ENCODE peak calls at places on chromosome 22, in eight cellular contexts. One of them, this sample, is unnamed.
A peak's percentile ranks its signal among the peaks of the same experiment; 100 is the strongest.

GRCh38 chr22:41557401-41558240 is 3.2 kb upstream of the CSDC2 start:
- DNase-seq in HuH-7.5: no peak
- DNase-seq in stimulated activated CD4-positive, alpha-beta T cell treated with anti-CD3 and anti-CD28 coated beads, TNF-alpha, amount 100 ng/mL, for 1 hour: no peak
- DNase-seq in astrocyte of the spinal cord: peak; percentile 87
- DNase-seq in iPS DF 6.9: no peak
- DNase-seq in stimulated activated naive CD4-positive, alpha-beta T cell: no peak
- DNase-seq in AG04449: no peak
- DNase-seq in substantia nigra: peak; percentile 48
- DNase-seq in this sample: no peak

GRCh38 chr22:27473533-27473932 is 328.0 kb downstream of the MN1 start:
- DNase-seq in HuH-7.5: no peak
- DNase-seq in stimulated activated CD4-positive, alpha-beta T cell treated with anti-CD3 and anti-CD28 coated beads, TNF-alpha, amount 100 ng/mL, for 1 hour: no peak
- DNase-seq in substantia nigra: no peak
- DNase-seq in AG04449: no peak
- DNase-seq in iPS DF 6.9: no peak
- DNase-seq in astrocyte of the spinal cord: no peak
- DNase-seq in stimulated activated naive CD4-positive, alpha-beta T cell: no peak
- DNase-seq in this sample: no peak

GRCh38 chr22:39530692-39531331 is 1.7 kb downstream of the RPS19BP1 start:
- DNase-seq in AG04449: no peak
- DNase-seq in stimulated activated CD4-positive, alpha-beta T cell treated with anti-CD3 and anti-CD28 coated beads, TNF-alpha, amount 100 ng/mL, for 1 hour: no peak
- DNase-seq in stimulated activated naive CD4-positive, alpha-beta T cell: peak; percentile 27
- DNase-seq in HuH-7.5: no peak
- DNase-seq in astrocyte of the spinal cord: peak; percentile 36
- DNase-seq in iPS DF 6.9: no peak
- DNase-seq in substantia nigra: no peak
- DNase-seq in this sample: peak; percentile 73

GRCh38 chr22:49525776-49526535 is 301.7 kb downstream of the BRD1 start:
- DNase-seq in astrocyte of the spinal cord: no peak
- DNase-seq in stimulated activated CD4-positive, alpha-beta T cell treated with anti-CD3 and anti-CD28 coated beads, TNF-alpha, amount 100 ng/mL, for 1 hour: no peak
- DNase-seq in stimulated activated naive CD4-positive, alpha-beta T cell: no peak
- DNase-seq in HuH-7.5: no peak
- DNase-seq in substantia nigra: no peak
- DNase-seq in iPS DF 6.9: no peak
- DNase-seq in AG04449: no peak
- DNase-seq in this sample: peak; percentile 35

GRCh38 chr22:35688913-35689675 is 28.6 kb upstream of the APOL5 start:
- DNase-seq in astrocyte of the spinal cord: no peak
- DNase-seq in iPS DF 6.9: no peak
- DNase-seq in substantia nigra: no peak
- DNase-seq in AG04449: no peak
- DNase-seq in stimulated activated naive CD4-positive, alpha-beta T cell: no peak
- DNase-seq in HuH-7.5: no peak
- DNase-seq in stimulated activated CD4-positive, alpha-beta T cell treated with anti-CD3 and anti-CD28 coated beads, TNF-alpha, amount 100 ng/mL, for 1 hour: no peak
- DNase-seq in this sample: no peak

GRCh38 chr22:50314455-50315288 is 7.2 kb upstream of the PLXNB2 start:
- DNase-seq in stimulated activated CD4-positive, alpha-beta T cell treated with anti-CD3 and anti-CD28 coated beads, TNF-alpha, amount 100 ng/mL, for 1 hour: peak; percentile 34
- DNase-seq in substantia nigra: no peak
- DNase-seq in HuH-7.5: no peak
- DNase-seq in AG04449: no peak
- DNase-seq in stimulated activated naive CD4-positive, alpha-beta T cell: peak; percentile 50
- DNase-seq in iPS DF 6.9: no peak
- DNase-seq in astrocyte of the spinal cord: no peak
- DNase-seq in this sample: peak; percentile 82

GRCh38 chr22:50089231-50090140 is at the start of gene MOV10L1:
- DNase-seq in astrocyte of the spinal cord: peak; percentile 27
- DNase-seq in HuH-7.5: no peak
- DNase-seq in iPS DF 6.9: no peak
- DNase-seq in stimulated activated naive CD4-positive, alpha-beta T cell: no peak
- DNase-seq in stimulated activated CD4-positive, alpha-beta T cell treated with anti-CD3 and anti-CD28 coated beads, TNF-alpha, amount 100 ng/mL, for 1 hour: no peak
- DNase-seq in AG04449: no peak
- DNase-seq in substantia nigra: no peak
- DNase-seq in this sample: no peak

GRCh38 chr22:49549851-49550430 is 277.7 kb downstream of the BRD1 start:
- DNase-seq in stimulated activated naive CD4-positive, alpha-beta T cell: no peak
- DNase-seq in iPS DF 6.9: no peak
- DNase-seq in HuH-7.5: no peak
- DNase-seq in substantia nigra: no peak
- DNase-seq in astrocyte of the spinal cord: no peak
- DNase-seq in AG04449: no peak
- DNase-seq in stimulated activated CD4-positive, alpha-beta T cell treated with anti-CD3 and anti-CD28 coated beads, TNF-alpha, amount 100 ng/mL, for 1 hour: no peak
- DNase-seq in this sample: no peak

GRCh38 chr22:19875531-19876313 is 21.0 kb upstream of the GNB1L start:
- DNase-seq in substantia nigra: no peak
- DNase-seq in astrocyte of the spinal cord: peak; percentile 13
- DNase-seq in AG04449: no peak
- DNase-seq in iPS DF 6.9: no peak
- DNase-seq in stimulated activated naive CD4-positive, alpha-beta T cell: no peak
- DNase-seq in HuH-7.5: no peak
- DNase-seq in stimulated activated CD4-positive, alpha-beta T cell treated with anti-CD3 and anti-CD28 coated beads, TNF-alpha, amount 100 ng/mL, for 1 hour: no peak
- DNase-seq in this sample: no peak

GRCh38 chr22:40200795-40201194 is 23.1 kb downstream of the TNRC6B start:
- DNase-seq in HuH-7.5: no peak
- DNase-seq in iPS DF 6.9: no peak
- DNase-seq in astrocyte of the spinal cord: no peak
- DNase-seq in stimulated activated naive CD4-positive, alpha-beta T cell: no peak
- DNase-seq in AG04449: no peak
- DNase-seq in stimulated activated CD4-positive, alpha-beta T cell treated with anti-CD3 and anti-CD28 coated beads, TNF-alpha, amount 100 ng/mL, for 1 hour: no peak
- DNase-seq in substantia nigra: no peak
- DNase-seq in this sample: no peak

GRCh38 chr22:46890819-46891218 is 128.4 kb downstream of the TBC1D22A start:
- DNase-seq in stimulated activated naive CD4-positive, alpha-beta T cell: no peak
- DNase-seq in substantia nigra: no peak
- DNase-seq in HuH-7.5: no peak
- DNase-seq in astrocyte of the spinal cord: no peak
- DNase-seq in iPS DF 6.9: no peak
- DNase-seq in stimulated activated CD4-positive, alpha-beta T cell treated with anti-CD3 and anti-CD28 coated beads, TNF-alpha, amount 100 ng/mL, for 1 hour: no peak
- DNase-seq in AG04449: no peak
- DNase-seq in this sample: no peak

GRCh38 chr22:39820266-39820665 is 73.3 kb downstream of the ENTHD1 start:
- DNase-seq in substantia nigra: no peak
- DNase-seq in stimulated activated naive CD4-positive, alpha-beta T cell: no peak
- DNase-seq in astrocyte of the spinal cord: peak; percentile 79
- DNase-seq in HuH-7.5: no peak
- DNase-seq in iPS DF 6.9: no peak
- DNase-seq in AG04449: peak; percentile 24
- DNase-seq in stimulated activated CD4-positive, alpha-beta T cell treated with anti-CD3 and anti-CD28 coated beads, TNF-alpha, amount 100 ng/mL, for 1 hour: no peak
- DNase-seq in this sample: no peak

GRCh38 chr22:30606455-30607299 is at the start of gene TCN2:
- DNase-seq in iPS DF 6.9: peak; percentile 86
- DNase-seq in HuH-7.5: peak; percentile 71
- DNase-seq in AG04449: no peak
- DNase-seq in stimulated activated CD4-positive, alpha-beta T cell treated with anti-CD3 and anti-CD28 coated beads, TNF-alpha, amount 100 ng/mL, for 1 hour: no peak
- DNase-seq in stimulated activated naive CD4-positive, alpha-beta T cell: peak; percentile 13
- DNase-seq in substantia nigra: peak; percentile 65
- DNase-seq in astrocyte of the spinal cord: peak; percentile 93
- DNase-seq in this sample: peak; percentile 71

GRCh38 chr22:23115825-23116494 is 25.8 kb downstream of the RSPH14 start:
- DNase-seq in substantia nigra: no peak
- DNase-seq in stimulated activated naive CD4-positive, alpha-beta T cell: no peak
- DNase-seq in iPS DF 6.9: no peak
- DNase-seq in HuH-7.5: no peak
- DNase-seq in astrocyte of the spinal cord: no peak
- DNase-seq in stimulated activated CD4-positive, alpha-beta T cell treated with anti-CD3 and anti-CD28 coated beads, TNF-alpha, amount 100 ng/mL, for 1 hour: no peak
- DNase-seq in AG04449: no peak
- DNase-seq in this sample: no peak